ENCODE peak calls at places on chromosome 16, in five cellular contexts. E is SJCRH30, O is H7, L is lung, V is adipocyte. T is an unnamed sample.
A peak's percentile ranks its signal among the peaks of the same experiment; 100 is the strongest.

GRCh38 chr16:58426095-58426494 is 33.8 kb downstream of the GINS3 start:
- DNase-seq in V (no peak), O (no peak), E (no peak), L (no peak), T (no peak)

GRCh38 chr16:24471616-24472015 is 67.8 kb upstream of the RBBP6 start:
- DNase-seq in O (no peak), L (no peak), V (no peak), E (no peak), T (no peak)

GRCh38 chr16:80344570-80344969 is 196.2 kb upstream of the DYNLRB2 start:
- DNase-seq in O (no peak), L (no peak), E (no peak), V (no peak), T (no peak)

GRCh38 chr16:21134053-21134452 is 16.6 kb downstream of the DNAH3 start:
- DNase-seq in L (no peak), E (no peak), O (no peak), V (no peak), T (no peak)

GRCh38 chr16:80985611-80986010 is 21.1 kb downstream of the CMC2 start:
- DNase-seq in V (no peak), E (no peak), L (no peak), O (no peak), T (no peak)

GRCh38 chr16:77877712-77878111 is 89.3 kb downstream of the VAT1L start:
- DNase-seq in E (no peak), V (no peak), O (no peak), L (no peak), T (peak; percentile 98)

GRCh38 chr16:24036614-24037013 is 200.8 kb downstream of the PRKCB start:
- DNase-seq in L (peak; percentile 32), O (peak; percentile 82), V (peak; percentile 74), E (peak; percentile 36), T (peak; percentile 4)

GRCh38 chr16:48687421-48688038 is 77.5 kb upstream of the N4BP1 start:
- DNase-seq in E (peak; percentile 57), L (peak; percentile 41), O (peak; percentile 59), V (peak; percentile 88), T (peak; percentile 31)

GRCh38 chr16:87684711-87685404 is 80.9 kb downstream of the KLHDC4 start:
- DNase-seq in O (no peak), L (no peak), E (no peak), V (no peak), T (no peak)

GRCh38 chr16:87552772-87553171 is 49.5 kb upstream of the JPH3 start:
- DNase-seq in L (no peak), O (peak; percentile 37), V (peak; percentile 31), E (no peak), T (peak; percentile 25)

GRCh38 chr16:2328428-2328827 is 12.1 kb downstream of the ABCA3 start:
- DNase-seq in L (no peak), V (no peak), O (no peak), E (no peak), T (no peak)

GRCh38 chr16:75267631-75268264 is 16.3 kb upstream of the BCAR1 start:
- DNase-seq in L (peak; percentile 67), V (peak; percentile 69), E (peak; percentile 85), O (peak; percentile 65), T (no peak)

GRCh38 chr16:4194661-4195060 is 47.2 kb downstream of the SRL start:
- DNase-seq in V (no peak), E (no peak), O (no peak), L (no peak), T (no peak)

GRCh38 chr16:69481901-69482341 is 57.5 kb downstream of the CYB5B start:
- DNase-seq in L (peak; percentile 82), V (no peak), E (peak; percentile 66), O (peak; percentile 48), T (peak; percentile 43)

GRCh38 chr16:58509256-58510096 is 5.8 kb upstream of the SETD6 start:
- DNase-seq in E (no peak), L (no peak), V (no peak), O (no peak), T (no peak)

GRCh38 chr16:88005148-88005547 is 53.9 kb downstream of the BANP start:
- DNase-seq in L (no peak), O (peak; percentile 82), E (peak; percentile 29), V (no peak), T (no peak)

GRCh38 chr16:27273670-27274522 is 5.3 kb upstream of the NSMCE1 start:
- DNase-seq in E (no peak), O (no peak), V (no peak), L (no peak), T (peak; percentile 68)

GRCh38 chr16:1543085-1543896 is 9.8 kb downstream of the TMEM204 start:
- DNase-seq in V (no peak), O (peak; percentile 91), L (peak; percentile 61), E (peak; percentile 35), T (peak; percentile 81)

GRCh38 chr16:78705694-78706093 is 606.2 kb downstream of the WWOX start:
- DNase-seq in L (no peak), O (no peak), E (peak; percentile 8), V (no peak), T (peak; percentile 18)

GRCh38 chr16:68229431-68230175 is 6.3 kb downstream of the ESRP2 start:
- DNase-seq in O (peak; percentile 69), E (peak; percentile 47), V (peak; percentile 92), L (no peak), T (peak; percentile 18)
- H3K36me3 ChIP-seq in O (peaks cover 31% of the 10 kb centered on the region), E (no peaks in the 10 kb centered on the region), V (no peaks in the 10 kb centered on the region), L (no peaks in the 10 kb centered on the region), T (no peaks in the 10 kb centered on the region)

DNA sequence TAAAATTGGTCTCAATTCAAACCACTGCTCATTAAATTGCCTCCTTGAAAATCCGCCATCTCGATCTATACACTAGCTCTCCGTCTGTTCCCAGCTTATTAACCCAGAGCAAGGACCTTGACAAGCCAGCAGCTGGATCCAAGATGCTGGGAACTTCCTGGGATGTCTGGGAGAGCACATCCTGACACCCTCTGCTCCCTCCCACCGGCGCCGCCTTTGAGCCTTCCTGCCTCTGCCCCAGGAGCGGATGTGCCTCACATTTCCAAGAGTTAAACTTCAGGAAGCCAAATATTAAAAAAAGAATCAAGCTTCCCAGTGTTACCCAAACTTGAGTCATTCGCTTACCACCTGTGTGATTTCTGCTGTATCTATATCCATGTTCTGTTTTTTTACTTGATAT is 107.9 kb downstream of the HAPSTR1 start:
- DNase-seq in O (no peak), V (no peak), L (no peak), E (no peak), T (no peak)
- H3K36me3 ChIP-seq in O (no peaks in the 10 kb centered on the region), V (no peaks in the 10 kb centered on the region), L (no peaks in the 10 kb centered on the region), E (no peaks in the 10 kb centered on the region), T (no peaks in the 10 kb centered on the region)

GRCh38 chr16:85619089-85619850 is 6.1 kb downstream of the GSE1 start:
- DNase-seq in E (peak; percentile 26), V (no peak), O (no peak), L (no peak), T (no peak)
- H3K36me3 ChIP-seq in E (no peaks in the 10 kb centered on the region), V (peaks cover 5% of the 10 kb centered on the region), O (peaks cover 4% of the 10 kb centered on the region), L (no peaks in the 10 kb centered on the region), T (no peaks in the 10 kb centered on the region)

GRCh38 chr16:46586011-46586577 is 35.1 kb downstream of the SHCBP1 start:
- DNase-seq in V (no peak), O (no peak), L (no peak), E (no peak), T (no peak)
- H3K36me3 ChIP-seq in V (no peaks in the 10 kb centered on the region), O (peaks cover 8% of the 10 kb centered on the region), L (peaks cover 3% of the 10 kb centered on the region), E (peaks cover 72% of the 10 kb centered on the region), T (peaks cover 9% of the 10 kb centered on the region)

GRCh38 chr16:19654147-19654546 is 63.9 kb downstream of the KNOP1 start:
- DNase-seq in O (no peak), E (no peak), V (no peak), L (no peak), T (no peak)
- H3K36me3 ChIP-seq in O (peaks cover 10% of the 10 kb centered on the region), E (peaks cover 3% of the 10 kb centered on the region), V (peaks cover 81% of the 10 kb centered on the region), L (peaks cover 21% of the 10 kb centered on the region), T (peaks cover 20% of the 10 kb centered on the region)

T was measured in astrocyte.